ENCODE peak calls at places on chromosomes 2 and 18, in five cellular contexts. O, M, V, X and R are unnamed samples.

GRCh38 chr2:239371726-239372686 is 28.8 kb downstream of the HDAC4 start:
- DNase-seq in O (no peak), M (no peak), V (no peak), X (no peak), R (no peak)

GRCh38 chr18:10032331-10032979 is 118.6 kb downstream of the VAPA start:
- DNase-seq in O (peak), M (no peak), V (no peak), X (peak), R (no peak)

GRCh38 chr2:162677476-162677875 is 161.1 kb downstream of the KCNH7 start:
- DNase-seq in O (no peak), M (no peak), V (no peak), X (no peak), R (no peak)

GRCh38 chr2:27621524-27621923 is 7.3 kb downstream of the CCDC121 start:
- DNase-seq in O (no peak), M (no peak), V (no peak), X (no peak), R (no peak)

GRCh38 chr2:42962521-42962953 is 170.2 kb upstream of the HAAO start:
- DNase-seq in O (no peak), M (no peak), V (peak), X (no peak), R (no peak)

GRCh38 chr2:158665536-158666302 is 129.4 kb upstream of the DAPL1 start:
- DNase-seq in O (no peak), M (no peak), V (no peak), X (no peak), R (no peak)

GRCh38 chr2:20425371-20425881 is 21.4 kb upstream of the RHOB start:
- DNase-seq in O (no peak), M (no peak), V (peak), X (no peak), R (no peak)

GRCh38 chr18:47251289-47252120 is at the start of gene SKOR2:
- DNase-seq in O (peak), M (no peak), V (no peak), X (no peak), R (no peak)

GRCh38 chr2:168635065-168635577 is 167.3 kb upstream of the NOSTRIN start:
- DNase-seq in O (peak), M (peak), V (no peak), X (peak), R (no peak)

GRCh38 chr2:2874805-2875204 is 502.8 kb downstream of the EIPR1 start:
- DNase-seq in O (no peak), M (no peak), V (no peak), X (no peak), R (no peak)

GRCh38 chr2:30191831-30192271 is 39.5 kb upstream of the LBH start:
- DNase-seq in O (no peak), M (no peak), V (no peak), X (no peak), R (no peak)

GRCh38 chr18:74249181-74249968 is 42.4 kb downstream of the CYB5A start:
- DNase-seq in O (no peak), M (peak), V (no peak), X (peak), R (peak)

GRCh38 chr18:61896767-61897166 is 4.0 kb upstream of the RNF152 start:
- DNase-seq in O (peak), M (peak), V (no peak), X (no peak), R (no peak)

GRCh38 chr2:99701503-99701902 is 211.7 kb upstream of the REV1 start:
- DNase-seq in O (no peak), M (no peak), V (no peak), X (no peak), R (no peak)

GRCh38 chr2:45283764-45284620 is 274.7 kb upstream of the SIX2 start:
- DNase-seq in O (no peak), M (peak), V (no peak), X (no peak), R (no peak)

GRCh38 chr2:149422337-149422990 is 92.1 kb downstream of the LYPD6 start:
- DNase-seq in O (no peak), M (peak), V (no peak), X (no peak), R (no peak)

GRCh38 chr2:1742680-1743395 is 1.5 kb downstream of the PXDN start:
- DNase-seq in O (peak), M (peak), V (no peak), X (peak), R (no peak)

GRCh38 chr2:1743396-1744150 is 742 bp downstream of the PXDN start:
- DNase-seq in O (peak), M (peak), V (no peak), X (peak), R (no peak)

GRCh38 chr2:1744151-1744445 is 217 bp downstream of the PXDN start:
- DNase-seq in O (peak), M (no peak), V (no peak), X (peak), R (no peak)

GRCh38 chr2:1745171-1746023 is 1.1 kb upstream of the PXDN start:
- DNase-seq in O (no peak), M (no peak), V (no peak), X (no peak), R (no peak)

DNA sequence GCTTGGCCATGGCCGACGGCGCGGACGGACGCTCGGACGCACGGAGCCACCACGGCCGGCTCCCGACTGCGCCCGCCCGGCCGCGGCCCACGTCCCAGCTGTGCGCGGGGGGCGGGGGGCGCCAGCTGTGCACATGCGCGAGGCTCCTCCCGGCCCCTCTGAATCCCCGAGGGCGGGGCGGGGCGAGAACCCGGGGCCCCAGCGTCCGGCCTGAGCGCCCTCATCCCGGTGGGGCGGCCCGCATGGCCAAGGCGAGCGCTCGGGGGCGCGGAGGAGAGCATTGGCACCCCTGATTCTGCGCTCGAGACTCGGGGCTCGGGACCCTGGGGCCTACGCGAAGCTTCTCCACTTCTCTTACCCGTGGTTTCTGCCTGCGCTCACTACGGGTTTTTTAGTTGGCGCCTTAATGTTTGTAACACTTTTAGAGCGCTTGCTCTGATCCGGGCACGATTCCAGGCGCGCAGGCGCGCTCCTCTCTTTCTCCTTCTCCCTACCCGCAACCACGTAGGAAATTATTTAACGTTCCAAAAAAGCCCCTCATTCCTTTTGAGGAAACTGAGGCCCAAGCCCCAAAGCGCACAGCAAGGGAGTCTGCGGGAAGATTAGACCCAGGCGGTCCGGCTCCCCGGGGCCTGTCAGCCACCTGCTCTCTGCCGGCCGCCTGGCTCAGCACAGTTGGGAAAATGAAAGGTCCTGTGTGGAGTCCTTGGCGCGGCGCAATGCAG is at the start of gene PXDN:
- DNase-seq in O (peak), M (peak), V (no peak), X (peak), R (no peak)
- TF ChIP-seq CTCF in O (no peak), M (no peak), V (no peak), X (no peak), R (no peak)

DNA sequence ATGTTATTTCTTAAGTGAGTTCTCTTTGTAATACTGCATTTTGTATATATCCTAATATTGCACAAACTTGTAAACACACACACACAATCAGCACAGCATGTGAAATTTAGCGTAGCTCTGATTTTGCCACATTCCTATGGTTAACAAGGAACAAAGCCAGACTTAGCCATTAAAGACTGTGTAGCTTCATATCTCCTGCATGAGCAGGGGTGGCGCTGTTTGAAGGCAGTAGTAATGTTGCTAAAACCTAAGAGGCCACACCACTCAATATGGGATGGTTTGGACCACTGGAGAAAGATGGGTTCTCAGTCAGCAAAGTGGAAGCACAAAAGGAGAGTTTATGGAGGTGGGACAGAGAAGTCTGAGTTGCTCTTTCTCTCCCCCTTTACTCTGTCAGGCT is 61.1 kb upstream of the RND3 start:
- DNase-seq in O (peak), M (peak), V (peak), X (no peak), R (no peak)
- TF ChIP-seq CTCF in O (peak), M (peak), V (peak), X (no peak), R (no peak)

DNA sequence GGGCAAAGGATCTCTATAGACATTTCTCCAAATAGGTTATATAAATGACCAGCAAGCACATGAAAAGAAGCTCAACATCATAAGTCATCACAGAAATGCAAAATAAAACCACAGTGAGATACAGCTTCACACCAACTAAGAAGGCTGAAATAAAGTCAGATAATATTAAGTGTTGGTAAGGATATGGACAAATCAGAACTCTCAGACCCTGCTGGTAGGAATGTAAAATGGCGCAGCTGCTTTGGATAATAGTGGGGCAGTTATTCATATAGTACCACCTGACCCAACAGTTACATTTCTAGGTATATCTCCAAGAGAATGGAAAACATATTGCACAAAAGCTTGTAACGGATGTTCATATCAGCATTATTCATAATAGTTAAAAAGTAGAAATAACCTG is 14.0 kb downstream of the EPB41L5 start:
- DNase-seq in O (no peak), M (no peak), V (no peak), X (no peak), R (no peak)
- TF ChIP-seq CTCF in O (peak), M (no peak), V (no peak), X (no peak), R (no peak)

GRCh38 chr2:46327627-46328026 is 30.4 kb downstream of the EPAS1 start:
- DNase-seq in O (no peak), M (no peak), V (no peak), X (no peak), R (no peak)
- TF ChIP-seq CTCF in O (peak), M (no peak), V (peak), X (no peak), R (no peak)